ENCODE peak calls at places on chromosomes 1 and 21, in seven cellular contexts. A is T-cell; M is activated CD8-positive, alpha-beta T cell treated with anti-CD3 and anti-CD28 coated beads, Interleukin-2, amount 10 ng/mL, durations not matched to agents 7 days and 5 days; Z is EL; H is midbrain; N is stimulated activated CD8-positive, alpha-beta memory T cell treated with anti-CD3 and anti-CD28 coated beads, Interleukin-15, amount 100 ng/mL, for 1 hour; K is coronary artery. C is an unnamed sample.

GRCh38 chr1:232784794-232785193 is 20.4 kb upstream of the MAP10 start:
- DNase-seq in Z (no peak), H (no peak), K (no peak), A (no peak), N (no peak), M (no peak), C (no peak)

GRCh38 chr1:50978144-50978851 is 8.3 kb downstream of the CDKN2C start:
- DNase-seq in N (no peak), H (peak; percentile 30), K (peak; percentile 77), Z (peak; percentile 74), M (peak; percentile 56), A (peak; percentile 19), C (peak; percentile 90)

GRCh38 chr1:151047591-151047924 is at the start of gene C1orf56:
- DNase-seq in K (peak; percentile 84), N (no peak), Z (peak; percentile 75), H (peak; percentile 86), A (peak; percentile 46), M (peak; percentile 68), C (peak; percentile 70)

GRCh38 chr21:26169611-26170470 is 729 bp downstream of the APP start:
- DNase-seq in N (no peak), H (peak; percentile 78), Z (peak; percentile 79), A (peak; percentile 29), M (peak; percentile 53), K (peak; percentile 82), C (peak; percentile 76)

GRCh38 chr21:26844258-26845065 is 747 bp downstream of the ADAMTS1 start:
- DNase-seq in H (peak; percentile 61), A (no peak), M (peak; percentile 22), K (peak; percentile 82), Z (peak; percentile 49), N (no peak), C (peak; percentile 59)

GRCh38 chr1:10471411-10472219 is 714 bp downstream of the DFFA start:
- DNase-seq in K (no peak), N (no peak), H (no peak), A (no peak), Z (no peak), M (no peak), C (no peak)

GRCh38 chr1:158024737-158025136 is 31.3 kb downstream of the KIRREL1 start:
- DNase-seq in H (no peak), A (no peak), Z (no peak), M (no peak), K (peak; percentile 83), N (no peak), C (no peak)

GRCh38 chr21:45334591-45335081 is 46.9 kb upstream of the POFUT2 start:
- DNase-seq in N (no peak), A (no peak), H (no peak), K (no peak), M (no peak), Z (no peak), C (no peak)

GRCh38 chr1:67853704-67854103 is 20.4 kb upstream of the GNG12 start:
- DNase-seq in Z (peak; percentile 79), K (no peak), A (no peak), M (no peak), N (no peak), H (peak; percentile 50), C (peak; percentile 80)

GRCh38 chr1:43368646-43369020 is 822 bp upstream of the ELOVL1 start:
- DNase-seq in Z (no peak), A (no peak), H (no peak), N (no peak), M (no peak), K (no peak), C (peak; percentile 61)

GRCh38 chr1:60850084-60850483 is 232.3 kb upstream of the NFIA start:
- DNase-seq in K (no peak), A (no peak), H (no peak), N (no peak), M (no peak), Z (no peak), C (no peak)

GRCh38 chr1:248152056-248152827 is 7.3 kb downstream of the OR2M5 start:
- DNase-seq in Z (no peak), H (no peak), K (no peak), A (no peak), N (no peak), M (no peak), C (no peak)

GRCh38 chr1:53842347-53842746 is 4.3 kb upstream of the NDC1 start:
- DNase-seq in H (no peak), Z (no peak), M (no peak), K (no peak), N (no peak), A (no peak), C (no peak)

GRCh38 chr21:42833439-42833815 is 45.9 kb downstream of the WDR4 start:
- DNase-seq in M (peak; percentile 74), N (no peak), H (peak; percentile 5), Z (peak; percentile 16), K (peak; percentile 62), A (peak; percentile 44), C (peak; percentile 20)

GRCh38 chr1:219940707-219941106 is 12.3 kb upstream of the SLC30A10 start:
- DNase-seq in Z (no peak), N (no peak), M (no peak), K (no peak), H (no peak), A (no peak), C (no peak)

GRCh38 chr1:8222789-8223188 is 95.1 kb upstream of the SLC45A1 start:
- DNase-seq in A (no peak), M (no peak), K (no peak), Z (no peak), H (no peak), N (no peak), C (no peak)

GRCh38 chr1:98119793-98120192 is 199.0 kb upstream of the DPYD start:
- DNase-seq in K (no peak), H (no peak), Z (peak; percentile 21), M (no peak), A (no peak), N (no peak), C (no peak)

GRCh38 chr1:223747838-223748335 is 35.5 kb downstream of the CAPN2 start:
- DNase-seq in N (no peak), M (no peak), A (no peak), Z (peak; percentile 44), H (no peak), K (no peak), C (peak; percentile 34)

GRCh38 chr1:158121604-158122254 is 59.0 kb upstream of the CD1D start:
- DNase-seq in A (no peak), M (peak; percentile 31), N (no peak), Z (peak; percentile 57), H (no peak), K (no peak), C (no peak)

GRCh38 chr1:97919568-97920261 is 1.1 kb downstream of the DPYD start:
- DNase-seq in Z (peak; percentile 32), H (peak; percentile 39), K (no peak), N (no peak), A (no peak), M (no peak), C (no peak)

GRCh38 chr1:172845371-172845770 is 186.5 kb downstream of the FASLG start:
- DNase-seq in M (peak; percentile 36), N (peak; percentile 13), Z (no peak), A (peak; percentile 15), K (no peak), H (no peak), C (no peak)

GRCh38 chr1:47644216-47644581 is 206.4 kb downstream of the FOXD2 start:
- DNase-seq in K (no peak), A (no peak), H (no peak), N (no peak), Z (no peak), M (no peak), C (no peak)

GRCh38 chr21:14753466-14754258 is 207.5 kb upstream of the SAMSN1 start:
- DNase-seq in N (no peak), Z (no peak), M (no peak), H (no peak), K (no peak), A (no peak), C (no peak)

GRCh38 chr1:232728507-232729263 is 76.5 kb upstream of the MAP10 start:
- DNase-seq in K (no peak), Z (peak; percentile 26), M (no peak), A (no peak), H (no peak), N (no peak), C (no peak)

GRCh38 chr1:206508956-206509355 is 1.6 kb downstream of the RASSF5 start:
- DNase-seq in H (no peak), N (no peak), M (no peak), A (no peak), K (no peak), Z (no peak), C (no peak)

GRCh38 chr1:2258996-2259395 is 30.9 kb downstream of the SKI start:
- DNase-seq in M (peak; percentile 51), Z (no peak), A (peak; percentile 76), H (no peak), K (no peak), N (peak; percentile 25), C (no peak)

GRCh38 chr1:40899230-40899870 is 37.2 kb upstream of the CITED4 start:
- DNase-seq in K (no peak), A (no peak), H (no peak), N (no peak), Z (no peak), M (no peak), C (no peak)

GRCh38 chr1:37721565-37721964 is 29.2 kb downstream of the CDCA8 start:
- DNase-seq in H (no peak), K (no peak), A (no peak), N (no peak), Z (no peak), M (no peak), C (no peak)

GRCh38 chr1:32859915-32860314 is 10.8 kb downstream of the FNDC5 start:
- DNase-seq in N (no peak), A (no peak), H (no peak), Z (no peak), K (no peak), M (no peak), C (no peak)

GRCh38 chr1:30649321-30649991 is 73.9 kb downstream of the MATN1 start:
- DNase-seq in K (no peak), N (no peak), H (no peak), A (no peak), M (no peak), Z (no peak), C (no peak)

GRCh38 chr1:114510235-114511047 is 562 bp downstream of the TRIM33 start:
- DNase-seq in N (no peak), A (no peak), Z (peak; percentile 23), H (peak; percentile 36), M (peak; percentile 46), K (peak; percentile 76), C (peak; percentile 60)

GRCh38 chr21:37905291-37905690 is 11.0 kb downstream of the KCNJ6 start:
- DNase-seq in A (no peak), K (no peak), N (no peak), H (no peak), M (no peak), Z (no peak), C (no peak)

GRCh38 chr1:234612352-234613127 is 2.6 kb upstream of the IRF2BP2 start:
- DNase-seq in H (peak; percentile 92), M (peak; percentile 69), K (peak; percentile 92), A (peak; percentile 83), N (peak; percentile 45), Z (peak; percentile 98), C (peak; percentile 96)

GRCh38 chr1:117679299-117679698 is 73.5 kb downstream of the TENT5C start:
- DNase-seq in M (no peak), N (no peak), Z (no peak), A (no peak), K (no peak), H (no peak), C (no peak)

GRCh38 chr1:32508751-32509140 is 30.5 kb upstream of the ZBTB8A start:
- DNase-seq in M (no peak), K (no peak), N (no peak), Z (peak; percentile 55), H (no peak), A (no peak), C (no peak)

GRCh38 chr1:240611619-240612490 is at the start of gene GREM2:
- DNase-seq in K (no peak), H (peak; percentile 52), N (no peak), M (peak; percentile 49), Z (peak; percentile 84), A (peak; percentile 49), C (peak; percentile 73)

GRCh38 chr1:92784051-92784638 is 763 bp downstream of the EVI5 start:
- DNase-seq in Z (peak; percentile 65), H (peak; percentile 27), N (peak; percentile 1), A (peak; percentile 20), K (no peak), M (peak; percentile 69), C (peak; percentile 55)

GRCh38 chr1:79124756-79125155 is 118.2 kb upstream of the ADGRL4 start:
- DNase-seq in N (no peak), A (no peak), Z (no peak), H (no peak), M (no peak), K (no peak), C (no peak)